ENCODE peak calls at places on chromosomes 7 and 10, in four cellular contexts. O, S, T and A are unnamed samples. For H3K79me1, the result is how much of the 10 kb centered on the place peaks cover.

GRCh38 chr7:90610105-90610504 is 14.0 kb downstream of the CDK14 start:
- DNase-seq in O (no peak), S (no peak), T (no peak), A (no peak)

GRCh38 chr10:78385599-78385998 is 351.9 kb downstream of the RPS24 start:
- DNase-seq in O (no peak), S (no peak), T (no peak), A (no peak)

GRCh38 chr10:47152861-47153349 is 147.1 kb upstream of the GDF10 start:
- DNase-seq in O (no peak), S (no peak), T (peak), A (no peak)

GRCh38 chr7:10802526-10802925 is 171.1 kb upstream of the PHF14 start:
- DNase-seq in O (no peak), S (peak), T (peak), A (no peak)

GRCh38 chr7:23220690-23221305 is 25.8 kb upstream of the GPNMB start:
- DNase-seq in O (no peak), S (no peak), T (no peak), A (no peak)

GRCh38 chr10:103884681-103885139 is 29.3 kb upstream of the SH3PXD2A start:
- DNase-seq in O (peak), S (peak), T (peak), A (peak)

GRCh38 chr7:24917510-24918239 is 62.3 kb downstream of the OSBPL3 start:
- DNase-seq in O (peak), S (peak), T (no peak), A (no peak)

GRCh38 chr7:136857573-136857972 is 10.9 kb upstream of the CHRM2 start:
- DNase-seq in O (no peak), S (peak), T (peak), A (no peak)

GRCh38 chr10:109894516-109894915 is 28.8 kb downstream of the XPNPEP1 start:
- DNase-seq in O (no peak), S (peak), T (no peak), A (peak)

GRCh38 chr7:103765891-103766290 is 223.6 kb downstream of the RELN start:
- DNase-seq in O (no peak), S (peak), T (peak), A (no peak)

GRCh38 chr7:131424219-131424822 is 96.6 kb downstream of the MKLN1 start:
- DNase-seq in O (peak), S (peak), T (peak), A (no peak)

GRCh38 chr10:31041011-31041410 is 9.3 kb upstream of the ZNF438 start:
- DNase-seq in O (peak), S (peak), T (no peak), A (no peak)

GRCh38 chr7:96558530-96558929 is 151.1 kb downstream of the SEM1 start:
- DNase-seq in O (no peak), S (peak), T (no peak), A (no peak)

GRCh38 chr10:49177391-49178355 is 10.5 kb downstream of the TMEM273 start:
- DNase-seq in O (peak), S (peak), T (no peak), A (no peak)

GRCh38 chr7:127252736-127253288 is at the start of gene GRM8:
- DNase-seq in O (no peak), S (peak), T (peak), A (peak)

GRCh38 chr7:11539853-11540252 is 292.1 kb downstream of the THSD7A start:
- DNase-seq in O (no peak), S (no peak), T (no peak), A (no peak)

GRCh38 chr10:8402469-8403074 is 348.1 kb downstream of the GATA3 start:
- DNase-seq in O (no peak), S (no peak), T (no peak), A (no peak)

GRCh38 chr10:132700168-132701098 is 85.5 kb downstream of the NKX6-2 start:
- DNase-seq in O (no peak), S (peak), T (no peak), A (peak)
- H3K79me1 ChIP-seq in O (under half), S (under half), T (under half), A (under half)

GRCh38 chr10:12504176-12504575 is 154.8 kb downstream of the CAMK1D start:
- DNase-seq in O (no peak), S (no peak), T (no peak), A (no peak)
- H3K79me1 ChIP-seq in O (under half), S (under half), T (under half), A (under half)

GRCh38 chr7:157409753-157410727 is 73.2 kb downstream of the DNAJB6 start:
- DNase-seq in O (no peak), S (no peak), T (no peak), A (peak)
- H3K79me1 ChIP-seq in O (under half), S (under half), T (under half), A (under half)

GRCh38 chr10:11149499-11149898 is 131.8 kb downstream of the CELF2 start:
- DNase-seq in O (no peak), S (no peak), T (no peak), A (no peak)

GRCh38 chr10:11148131-11148530 is 130.5 kb downstream of the CELF2 start:
- DNase-seq in O (no peak), S (no peak), T (no peak), A (no peak)

GRCh38 chr10:11148638-11149037 is 131.0 kb downstream of the CELF2 start:
- DNase-seq in O (no peak), S (no peak), T (no peak), A (no peak)

GRCh38 chr10:11146402-11147171 is 128.9 kb downstream of the CELF2 start:
- DNase-seq in O (no peak), S (peak), T (peak), A (no peak)

GRCh38 chr10:11147723-11148122 is 130.1 kb downstream of the CELF2 start:
- DNase-seq in O (no peak), S (no peak), T (no peak), A (no peak)
- H3K79me1 ChIP-seq in O (under half), S (under half), T (under half), A (under half)

DNA sequence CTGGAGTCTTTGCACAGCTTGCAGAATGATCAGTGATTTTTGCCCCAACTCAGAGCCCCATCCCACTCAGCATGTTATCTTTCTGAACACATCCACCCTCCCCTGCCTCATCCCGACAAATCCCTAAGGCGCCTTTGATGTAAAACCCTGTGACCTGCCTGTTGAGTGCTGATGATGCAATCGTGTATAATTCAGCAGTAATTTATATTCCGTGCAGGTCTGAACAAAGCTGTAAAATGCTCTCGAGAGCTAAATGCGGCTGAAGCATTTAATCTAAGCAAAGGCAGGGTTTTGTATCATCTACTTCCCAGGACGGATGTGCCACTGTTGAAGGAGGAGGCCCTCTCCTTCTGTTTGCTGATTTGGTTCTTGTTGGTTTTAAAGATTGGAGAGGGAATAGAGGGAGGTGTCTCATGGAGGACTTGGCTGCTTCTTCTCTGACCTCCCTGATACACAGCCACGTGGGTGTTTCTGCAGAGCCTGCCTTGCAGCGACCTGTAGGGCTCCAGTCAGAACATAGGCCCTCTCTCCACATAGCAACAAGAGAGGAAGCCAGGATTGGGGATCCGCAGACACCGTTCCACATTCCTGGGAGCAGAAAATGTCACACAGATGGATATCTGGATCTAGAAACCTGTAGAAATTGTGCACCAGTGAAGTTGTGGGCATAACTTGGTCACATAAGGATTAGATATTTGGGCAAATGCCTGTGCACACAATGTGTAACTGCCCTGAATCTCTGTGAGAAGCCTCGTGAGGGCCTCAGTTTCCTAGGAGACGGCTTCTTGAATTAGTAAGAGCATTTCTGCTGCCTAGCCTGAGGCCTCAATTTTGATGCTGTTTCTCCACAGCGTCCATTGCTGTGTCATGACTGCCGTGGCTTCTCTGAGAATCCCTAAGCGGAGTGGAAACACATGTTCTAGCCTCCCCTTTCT is 90.2 kb upstream of the AGK start:
- DNase-seq in O (no peak), S (no peak), T (no peak), A (no peak)
- H3K79me1 ChIP-seq in O (under half), S (under half), T (under half), A (under half)

DNA sequence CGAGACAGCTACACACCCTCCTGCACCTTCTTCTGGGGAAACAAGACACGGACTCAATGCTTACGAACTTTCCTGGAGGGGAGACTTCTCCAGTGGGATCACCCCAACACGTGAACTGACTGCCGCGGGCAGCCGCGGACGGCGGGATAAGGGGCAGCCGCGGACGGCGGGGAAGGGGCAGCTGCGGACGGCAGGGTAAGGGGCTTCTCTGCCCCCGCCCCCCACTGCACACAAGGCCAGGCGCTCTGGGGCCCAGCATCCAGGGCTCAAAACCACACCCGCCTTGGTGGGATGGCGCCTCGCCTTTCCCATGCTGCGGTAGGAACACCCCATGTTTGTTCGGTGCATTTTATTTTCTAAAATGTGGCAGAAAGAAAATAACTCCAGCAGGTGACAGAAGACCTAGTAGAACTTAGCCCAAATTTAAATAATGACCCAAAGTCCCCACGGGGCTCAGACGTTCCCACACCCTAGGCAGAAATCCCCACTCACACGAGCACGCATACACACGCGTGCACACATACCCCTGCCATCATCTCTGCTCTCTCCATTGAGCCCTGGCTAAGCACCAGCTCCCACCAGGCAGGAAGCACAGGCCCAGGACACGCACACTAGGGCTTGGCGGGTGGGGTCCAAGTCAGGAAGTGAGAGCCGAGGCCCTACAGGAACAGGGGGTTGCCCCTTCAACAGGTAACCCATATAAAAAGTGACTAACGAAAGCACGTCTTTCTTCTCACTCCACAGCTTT is 26.6 kb upstream of the GPR146 start:
- DNase-seq in O (no peak), S (no peak), T (no peak), A (no peak)
- H3K79me1 ChIP-seq in O (under half), S (under half), T (under half), A (under half)